ENCODE peak calls at places on chromosomes 11 and 22, in seven cellular contexts. A is A549, M is HCT116, B is right lobe of liver, V is IMR-90, I is lower leg skin, P is body of pancreas. N is an unnamed sample.

GRCh38 chr22:40674274-40674673 is 5.0 kb upstream of the MCHR1 start:
- DNase-seq in A (no peak), M (no peak), B (no peak), V (no peak), I (no peak), P (no peak), N (no peak)

GRCh38 chr11:95501761-95502266 is 270.8 kb upstream of the SESN3 start:
- DNase-seq in A (no peak), M (no peak), B (no peak), V (no peak), I (no peak), P (no peak), N (no peak)

GRCh38 chr22:46256358-46256958 is 6.4 kb upstream of the CDPF1 start:
- DNase-seq in A (no peak), M (no peak), B (no peak), V (peak; percentile 63), I (no peak), P (no peak), N (no peak)

GRCh38 chr22:45319319-45319675 is 9.6 kb downstream of the FAM118A start:
- DNase-seq in A (no peak), M (no peak), B (no peak), V (peak; percentile 77), I (no peak), P (no peak), N (peak; percentile 51)

GRCh38 chr11:93775289-93775688 is 8.8 kb upstream of the MED17 start:
- DNase-seq in A (no peak), M (peak; percentile 18), B (no peak), V (no peak), I (no peak), P (no peak), N (no peak)

GRCh38 chr22:27986459-27986858 is 67.4 kb upstream of the PITPNB start:
- DNase-seq in A (no peak), M (no peak), B (no peak), V (no peak), I (no peak), P (no peak), N (no peak)

GRCh38 chr11:115950660-115951059 is 446.4 kb upstream of the CADM1 start:
- DNase-seq in A (no peak), M (no peak), B (no peak), V (no peak), I (no peak), P (no peak), N (no peak)

GRCh38 chr11:17207317-17208256 is at the start of gene PIK3C2A:
- DNase-seq in A (peak; percentile 95), M (peak; percentile 81), B (peak; percentile 98), V (peak; percentile 90), I (peak; percentile 96), P (peak; percentile 98), N (peak; percentile 98)

GRCh38 chr11:10322830-10323792 is 18.2 kb downstream of the ADM start:
- DNase-seq in A (peak; percentile 65), M (peak; percentile 81), B (peak; percentile 52), V (peak; percentile 93), I (peak; percentile 75), P (peak; percentile 73), N (peak; percentile 52)

GRCh38 chr11:39304586-39304985 is 2154.9 kb downstream of the LRRC4C start:
- DNase-seq in A (no peak), M (no peak), B (no peak), V (no peak), I (no peak), P (no peak), N (no peak)

GRCh38 chr11:82682003-82682751 is 51.5 kb downstream of the FAM181B start:
- DNase-seq in A (peak; percentile 18), M (peak; percentile 65), B (no peak), V (peak; percentile 75), I (no peak), P (peak; percentile 25), N (no peak)

GRCh38 chr11:64810891-64811272 is 531 bp upstream of the MEN1 start:
- DNase-seq in A (no peak), M (no peak), B (no peak), V (no peak), I (no peak), P (peak; percentile 26), N (peak; percentile 49)

DNA sequence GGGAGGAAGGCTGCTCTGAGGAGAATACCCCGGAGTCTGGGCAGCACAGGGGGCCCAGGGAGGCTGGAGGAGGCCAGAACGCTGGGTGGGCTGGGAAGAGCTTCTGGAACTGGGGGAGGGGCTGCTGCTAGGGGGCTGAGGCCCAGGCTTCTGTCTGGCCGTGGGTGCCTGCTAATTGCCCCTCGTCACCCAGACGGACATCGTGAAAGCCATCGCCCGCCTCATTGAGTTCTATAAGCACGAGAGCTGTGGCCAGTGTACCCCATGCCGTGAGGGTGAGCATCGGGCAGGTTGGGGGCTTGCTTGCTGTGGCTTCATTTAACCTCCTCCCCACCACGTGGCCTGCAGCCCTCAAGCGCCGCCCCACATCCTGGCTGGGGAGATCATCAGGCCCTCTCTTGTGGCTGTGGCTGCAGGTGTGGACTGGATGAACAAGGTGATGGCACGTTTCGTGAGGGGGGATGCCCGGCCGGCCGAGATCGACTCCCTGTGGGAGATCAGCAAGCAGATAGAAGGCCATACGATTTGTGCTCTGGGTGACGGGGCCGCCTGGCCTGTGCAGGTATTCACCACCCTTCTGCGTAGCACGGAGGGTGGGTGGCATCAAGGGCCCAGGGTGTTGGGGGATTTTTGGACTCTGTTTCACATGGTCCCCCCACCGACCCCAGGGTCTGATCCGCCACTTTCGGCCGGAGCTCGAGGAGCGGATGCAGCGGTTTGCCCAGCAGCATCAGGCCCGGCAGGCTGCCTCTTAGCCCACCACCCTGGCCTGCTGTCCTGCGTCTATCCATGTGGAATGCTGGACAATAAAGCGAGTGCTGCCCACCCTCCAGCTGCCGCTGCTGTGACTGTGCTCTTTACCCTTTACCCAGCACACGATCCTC is 5.2 kb downstream of the NDUFV1 start:
- DNase-seq in A (no peak), M (no peak), B (no peak), V (no peak), I (no peak), P (no peak), N (no peak)
- TF ChIP-seq POLR2A in A (no peak), M (no peak), B (no peak), V (no peak), I (no peak), P (no peak), N (no peak)

GRCh38 chr11:111878385-111878765 is 590 bp downstream of the FDXACB1 start:
- DNase-seq in A (peak; percentile 5), M (peak; percentile 3), B (no peak), V (peak; percentile 5), I (no peak), P (no peak), N (no peak)

GRCh38 chr11:111879637-111879960 is 258 bp downstream of the CFAP68 start:
- DNase-seq in A (no peak), M (no peak), B (no peak), V (no peak), I (no peak), P (no peak), N (no peak)

GRCh38 chr11:111882202-111882601 is 2.9 kb downstream of the CFAP68 start:
- DNase-seq in A (no peak), M (no peak), B (no peak), V (no peak), I (no peak), P (no peak), N (no peak)

DNA sequence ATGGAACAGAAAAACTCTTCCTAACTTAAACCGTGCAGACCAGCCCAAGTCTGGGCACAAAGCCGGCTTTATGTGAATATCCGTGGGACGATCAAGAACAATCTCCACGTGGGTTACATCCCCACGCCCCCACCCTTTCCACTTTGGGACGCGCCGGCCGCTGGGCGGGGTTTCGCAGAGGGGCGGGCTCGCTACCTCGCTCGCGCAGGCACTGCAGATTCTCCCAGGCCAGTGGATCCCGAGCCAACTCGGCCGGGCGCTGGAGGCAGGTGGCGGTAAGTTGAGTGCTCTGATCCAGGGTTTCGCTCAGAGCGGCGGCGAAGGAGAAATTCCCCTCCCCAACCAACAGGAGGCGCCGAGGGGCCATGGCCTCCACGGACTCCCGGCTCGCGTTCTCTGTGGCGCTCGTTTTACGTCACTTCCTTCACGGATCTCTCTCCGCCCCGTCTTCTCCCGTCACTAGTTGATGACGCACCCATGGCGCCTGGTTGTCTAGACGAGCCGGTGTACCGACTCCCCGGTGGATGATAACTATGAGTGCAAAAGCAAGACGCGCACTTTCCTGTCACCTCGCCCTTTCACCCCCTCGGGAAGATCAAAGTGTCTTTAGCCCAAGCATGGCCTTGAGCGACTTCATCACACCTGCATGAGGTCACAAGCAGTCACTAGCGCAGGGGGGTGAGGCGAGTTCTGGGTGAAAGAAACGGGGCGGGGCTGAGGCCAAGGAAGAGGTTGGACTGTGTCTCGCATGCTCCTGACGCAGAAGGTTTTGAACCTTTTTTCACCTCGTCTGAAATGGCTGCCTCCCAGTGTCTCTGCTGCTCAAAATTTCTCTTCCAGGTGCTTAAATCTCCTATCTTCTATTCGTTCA is at the start of the genes CFAP68 and FDXACB1:
- DNase-seq in A (peak; percentile 83), M (peak; percentile 98), B (peak; percentile 98), V (peak; percentile 97), I (peak; percentile 97), P (peak; percentile 98), N (peak; percentile 97)
- TF ChIP-seq POLR2A in A (peak; percentile 18), M (peak; percentile 74), B (no peak), V (peak; percentile 34), I (no peak), P (peak; percentile 27), N (peak; percentile 88)

GRCh38 chr22:30695351-30695762 is 683 bp downstream of the OSBP2 start:
- DNase-seq in A (no peak), M (no peak), B (no peak), V (no peak), I (no peak), P (peak; percentile 8), N (peak; percentile 44)

GRCh38 chr22:30695871-30696655 is 1.4 kb downstream of the OSBP2 start:
- DNase-seq in A (no peak), M (no peak), B (no peak), V (no peak), I (no peak), P (no peak), N (no peak)

GRCh38 chr22:30694638-30695350 is at the start of gene OSBP2:
- DNase-seq in A (no peak), M (no peak), B (peak; percentile 66), V (no peak), I (peak; percentile 15), P (peak; percentile 57), N (peak; percentile 26)

GRCh38 chr22:30691204-30691603 is 3.5 kb upstream of the OSBP2 start:
- DNase-seq in A (no peak), M (no peak), B (no peak), V (no peak), I (no peak), P (no peak), N (no peak)

GRCh38 chr22:30694171-30694637 is 470 bp upstream of the OSBP2 start:
- DNase-seq in A (peak; percentile 47), M (peak; percentile 29), B (peak; percentile 80), V (peak; percentile 35), I (peak; percentile 24), P (peak; percentile 81), N (peak; percentile 55)
- TF ChIP-seq POLR2A in A (no peak), M (no peak), B (no peak), V (no peak), I (no peak), P (peak; percentile 27), N (no peak)

DNA sequence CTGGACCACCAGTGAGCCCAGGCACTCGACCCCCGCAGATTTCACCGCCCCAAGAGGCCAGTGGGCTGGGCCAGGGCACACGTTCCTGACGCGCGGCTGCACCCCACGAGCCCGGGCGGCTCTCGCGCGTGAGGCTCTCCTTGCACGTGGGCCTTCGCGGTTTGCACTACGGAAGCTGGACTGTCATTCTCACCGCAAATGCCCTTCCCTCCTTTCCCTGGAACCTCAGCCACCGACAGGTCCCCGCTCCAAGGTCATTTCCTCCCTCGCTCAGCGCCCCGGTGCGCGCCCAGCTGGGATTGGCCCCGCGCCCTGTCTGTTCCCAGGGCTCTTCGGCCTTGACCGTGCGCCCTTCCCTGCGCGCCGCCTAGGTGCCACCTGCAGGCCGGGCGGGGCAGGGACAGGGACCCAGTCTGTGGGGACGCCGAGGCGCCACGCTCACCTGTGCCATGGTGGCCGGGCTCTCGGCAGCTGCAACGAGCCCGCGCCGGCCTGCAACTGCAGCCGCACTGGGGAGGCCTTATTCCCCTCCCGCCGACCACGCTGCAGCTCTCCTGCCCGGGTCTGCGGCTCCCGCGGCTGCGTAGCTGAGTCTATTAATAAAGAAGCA is 2.1 kb upstream of the CPT1A start:
- DNase-seq in A (no peak), M (peak; percentile 67), B (peak; percentile 93), V (no peak), I (no peak), P (peak; percentile 93), N (peak; percentile 79)
- TF ChIP-seq POLR2A in A (no peak), M (no peak), B (peak; percentile 10), V (no peak), I (no peak), P (no peak), N (no peak)